ENCODE peak calls at places on chromosomes 3 and 15, in six cellular contexts. J, Y, Z, O, K and D are unnamed samples.

GRCh38 chr3:32309653-32310242 is 71.3 kb downstream of the CMTM8 start:
- DNase-seq in J (no peak), Y (no peak), Z (no peak), O (no peak), K (no peak), D (no peak)

GRCh38 chr3:126835472-126836219 is 131.6 kb downstream of the CHCHD6 start:
- DNase-seq in J (peak; percentile 46), Y (peak; percentile 24), Z (no peak), O (peak; percentile 36), K (peak; percentile 58), D (no peak)

GRCh38 chr3:110454066-110454465 is 617.5 kb upstream of the NECTIN3 start:
- DNase-seq in J (no peak), Y (no peak), Z (no peak), O (no peak), K (no peak), D (no peak)

GRCh38 chr15:70670680-70671079 is 92.7 kb downstream of the UACA start:
- DNase-seq in J (peak; percentile 26), Y (no peak), Z (no peak), O (no peak), K (no peak), D (no peak)

GRCh38 chr15:53976844-53977392 is 1.3 kb upstream of the UNC13C start:
- DNase-seq in J (peak; percentile 8), Y (peak; percentile 60), Z (peak; percentile 28), O (peak; percentile 37), K (peak; percentile 22), D (no peak)

GRCh38 chr15:60580650-60581415 is 101.9 kb upstream of the ICE2 start:
- DNase-seq in J (no peak), Y (no peak), Z (no peak), O (peak; percentile 29), K (no peak), D (peak; percentile 18)

GRCh38 chr3:169390741-169391300 is 272.7 kb downstream of the MECOM start:
- DNase-seq in J (peak; percentile 16), Y (no peak), Z (no peak), O (no peak), K (no peak), D (no peak)

GRCh38 chr3:99783009-99783573 is 34.6 kb upstream of the CMSS1 start:
- DNase-seq in J (peak; percentile 88), Y (no peak), Z (no peak), O (no peak), K (no peak), D (no peak)

GRCh38 chr3:16060358-16060852 is 114.1 kb upstream of the GALNT15 start:
- DNase-seq in J (peak; percentile 99), Y (peak; percentile 75), Z (no peak), O (peak; percentile 29), K (no peak), D (no peak)

GRCh38 chr3:62261121-62261520 is 112.2 kb downstream of the FEZF2 start:
- DNase-seq in J (no peak), Y (no peak), Z (no peak), O (no peak), K (no peak), D (no peak)

GRCh38 chr3:38521391-38521987 is 25.3 kb downstream of the EXOG start:
- DNase-seq in J (peak; percentile 84), Y (peak; percentile 79), Z (peak; percentile 78), O (peak; percentile 93), K (peak; percentile 70), D (peak; percentile 68)

GRCh38 chr15:24223739-24224138 is 451.8 kb upstream of the NPAP1 start:
- DNase-seq in J (no peak), Y (no peak), Z (no peak), O (no peak), K (no peak), D (no peak)

GRCh38 chr3:74041068-74041675 is 416.4 kb upstream of the PDZRN3 start:
- DNase-seq in J (no peak), Y (no peak), Z (no peak), O (no peak), K (no peak), D (peak; percentile 11)

GRCh38 chr3:23856286-23856685 is 50.5 kb downstream of the UBE2E1 start:
- DNase-seq in J (no peak), Y (no peak), Z (no peak), O (no peak), K (no peak), D (no peak)

DNA sequence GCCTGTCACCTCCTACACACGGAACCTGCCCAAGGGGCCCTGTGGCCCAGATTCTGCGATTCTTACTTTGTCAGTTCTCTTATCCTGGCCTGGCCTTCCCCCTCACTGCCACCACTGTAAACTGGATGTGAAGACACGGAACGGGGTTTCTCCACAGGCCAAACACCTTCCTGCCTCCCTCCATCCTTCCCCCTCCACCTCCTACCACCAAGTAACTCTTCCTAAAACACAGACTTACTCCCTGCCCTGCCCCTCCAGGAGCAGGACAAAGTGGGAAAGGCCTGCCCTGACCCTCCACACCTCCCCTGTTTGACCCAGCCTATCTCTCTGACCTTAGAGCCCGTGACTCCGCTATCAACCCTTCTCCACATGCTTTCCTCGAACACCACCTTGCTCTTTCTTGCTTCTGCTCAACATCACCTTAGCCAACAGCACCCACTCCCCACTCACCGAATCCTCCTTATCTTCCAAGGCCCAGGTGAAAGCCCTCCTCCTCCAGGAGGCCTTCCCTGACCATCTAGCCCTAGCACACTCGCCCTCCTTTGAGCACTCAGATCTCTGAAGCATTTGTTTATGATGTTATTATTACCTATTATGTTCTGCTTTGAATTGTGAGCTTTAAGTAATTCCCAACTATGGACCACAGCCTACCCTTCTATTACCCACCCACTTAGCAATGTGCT is 7.6 kb downstream of the CA12 start:
- DNase-seq in J (no peak), Y (no peak), Z (no peak), O (no peak), K (no peak), D (no peak)
- H3K4me2 ChIP-seq in J (no peak overlapping the region), Y (no peak overlapping the region), Z (no peak overlapping the region), O (no peak overlapping the region), K (peak overlapping the region; percentile 71), D (no peak overlapping the region)

DNA sequence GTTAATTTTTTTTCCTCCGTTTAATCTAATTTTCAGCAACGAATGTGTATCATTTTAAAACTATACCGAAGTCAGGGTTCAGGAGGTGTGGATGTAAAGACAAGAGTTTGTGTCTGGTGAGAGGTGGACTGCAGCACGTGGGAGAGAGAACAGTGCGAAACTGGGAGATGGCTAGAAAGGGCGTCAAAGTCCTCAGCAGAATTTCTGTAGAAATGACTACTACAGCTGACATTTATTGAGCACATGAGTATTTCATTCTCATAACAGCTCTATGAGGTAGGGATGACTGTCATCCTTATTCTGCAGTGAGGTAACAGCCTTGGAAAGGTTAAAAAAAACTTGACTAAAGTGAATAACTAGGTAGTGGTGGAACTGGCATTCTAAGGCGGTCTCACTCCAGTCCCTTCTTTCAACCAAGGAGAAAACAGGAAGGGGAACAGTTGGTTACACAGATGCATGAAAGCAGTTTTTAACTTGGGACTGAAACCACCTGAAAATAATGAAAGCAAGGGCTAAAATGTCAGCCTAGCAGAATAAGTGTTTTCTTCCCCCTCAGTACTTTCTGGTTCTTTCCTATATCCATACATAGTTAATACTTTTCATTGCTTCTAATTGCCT is 611 bp upstream of the AVEN start:
- DNase-seq in J (no peak), Y (no peak), Z (no peak), O (no peak), K (peak; percentile 22), D (peak; percentile 60)
- TF ChIP-seq EZH2phosphoT487 in J (no peak), Y (no peak), Z (no peak), O (no peak), K (no peak), D (no peak)

GRCh38 chr15:65948352-65948751 is 79.1 kb downstream of the RAB11A start:
- DNase-seq in J (no peak), Y (no peak), Z (no peak), O (no peak), K (no peak), D (no peak)

GRCh38 chr15:65949482-65949881 is 80.2 kb downstream of the RAB11A start:
- DNase-seq in J (no peak), Y (no peak), Z (no peak), O (no peak), K (peak; percentile 73), D (no peak)

GRCh38 chr15:65944404-65944803 is 75.1 kb downstream of the RAB11A start:
- DNase-seq in J (no peak), Y (no peak), Z (no peak), O (no peak), K (no peak), D (no peak)

GRCh38 chr15:65942436-65942835 is 73.1 kb downstream of the RAB11A start:
- DNase-seq in J (no peak), Y (no peak), Z (peak; percentile 12), O (no peak), K (peak; percentile 71), D (no peak)

GRCh38 chr15:65945616-65946015 is 76.3 kb downstream of the RAB11A start:
- DNase-seq in J (no peak), Y (no peak), Z (no peak), O (peak; percentile 62), K (no peak), D (peak; percentile 24)
- TF ChIP-seq CTCF in J (no peak), Y (no peak), Z (peak; percentile 10), O (peak; percentile 68), K (no peak), D (peak; percentile 57)

DNA sequence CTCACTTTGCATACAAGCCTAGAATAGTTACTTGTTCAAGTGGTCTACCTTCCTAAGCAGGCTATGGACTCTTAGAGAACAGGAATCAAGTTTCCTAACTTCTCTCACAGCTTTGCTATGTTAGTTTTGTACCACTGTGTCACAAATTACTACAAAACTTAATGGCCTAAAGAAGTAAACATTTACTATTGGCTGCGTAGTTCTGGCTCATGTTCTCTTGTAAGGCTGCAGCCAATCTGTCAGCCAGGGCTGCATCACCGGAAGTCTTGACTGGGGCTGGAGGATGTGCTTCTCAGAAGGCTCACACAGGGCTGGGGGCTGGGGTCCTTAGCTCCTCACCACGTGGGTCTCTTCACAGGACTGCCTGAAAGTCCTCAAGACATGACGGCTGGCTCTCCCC is 15.5 kb downstream of the STIMATE start:
- DNase-seq in J (no peak), Y (no peak), Z (no peak), O (no peak), K (no peak), D (no peak)
- H3K4me2 ChIP-seq in J (no peak overlapping the region), Y (no peak overlapping the region), Z (no peak overlapping the region), O (no peak overlapping the region), K (no peak overlapping the region), D (no peak overlapping the region)

GRCh38 chr3:80533553-80533952 is 765.8 kb upstream of the ROBO1 start:
- DNase-seq in J (peak; percentile 46), Y (no peak), Z (no peak), O (no peak), K (no peak), D (no peak)
- TF ChIP-seq EZH2phosphoT487 in J (no peak), Y (no peak), Z (no peak), O (no peak), K (no peak), D (no peak)

DNA sequence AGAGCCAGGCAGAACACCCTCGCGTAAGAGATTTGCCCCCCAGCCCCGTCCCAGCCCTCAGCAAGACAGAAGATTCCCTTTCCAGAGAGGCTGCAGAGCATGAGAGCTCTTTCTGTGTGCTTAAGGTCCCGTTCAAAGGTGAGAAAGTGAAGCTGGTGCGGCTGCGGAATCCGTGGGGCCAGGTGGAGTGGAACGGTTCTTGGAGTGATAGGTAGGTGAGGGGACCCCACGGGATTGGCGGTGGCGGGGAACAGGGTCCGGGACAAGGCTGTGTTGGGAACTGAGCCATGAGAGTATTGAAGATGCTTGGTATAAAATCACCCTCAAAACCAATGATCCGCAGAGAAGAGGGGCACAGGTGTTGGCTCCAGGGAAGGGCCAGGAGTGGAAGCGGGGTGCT is 34.8 kb downstream of the CAPN3 start:
- DNase-seq in J (no peak), Y (no peak), Z (no peak), O (no peak), K (no peak), D (no peak)
- TF ChIP-seq CTCF in J (no peak), Y (no peak), Z (no peak), O (no peak), K (no peak), D (no peak)